ENCODE peak calls at places on chromosomes 2 and 18, in ten cellular contexts. One of them, this sample, is unnamed.

GRCh38 chr2:118169359-118170005 is 81.2 kb downstream of the INSIG2 start:
- DNase-seq in non-pigmented ciliary epithelial cell: no peak
- DNase-seq in islet precursor cell: no peak
- DNase-seq in progenitor cell of endocrine pancreas: no peak
- DNase-seq in dorsolateral prefrontal cortex: no peak
- DNase-seq in amniotic stem cell: no peak
- DNase-seq in HTR-8/SVneo: no peak
- DNase-seq in upper lobe of right lung: no peak
- DNase-seq in stimulated activated CD4-positive, alpha-beta T cell treated with anti-CD3 and anti-CD28 coated beads, Interleukin-1b, Interleukin-23, amount 100 ng/mL, for 24 hours: no peak
- DNase-seq in mesenteric fat pad: no peak
- DNase-seq in this sample: no peak

GRCh38 chr18:45830917-45831316 is 5.4 kb downstream of the SIGLEC15 start:
- DNase-seq in dorsolateral prefrontal cortex: no peak
- DNase-seq in islet precursor cell: no peak
- DNase-seq in upper lobe of right lung: no peak
- DNase-seq in mesenteric fat pad: no peak
- DNase-seq in HTR-8/SVneo: no peak
- DNase-seq in stimulated activated CD4-positive, alpha-beta T cell treated with anti-CD3 and anti-CD28 coated beads, Interleukin-1b, Interleukin-23, amount 100 ng/mL, for 24 hours: no peak
- DNase-seq in non-pigmented ciliary epithelial cell: no peak
- DNase-seq in progenitor cell of endocrine pancreas: no peak
- DNase-seq in amniotic stem cell: no peak
- DNase-seq in this sample: no peak

GRCh38 chr2:111071480-111072143 is 49.1 kb upstream of the BCL2L11 start:
- DNase-seq in dorsolateral prefrontal cortex: no peak
- DNase-seq in progenitor cell of endocrine pancreas: no peak
- DNase-seq in amniotic stem cell: peak; percentile 49
- DNase-seq in HTR-8/SVneo: peak; percentile 45
- DNase-seq in non-pigmented ciliary epithelial cell: peak; percentile 67
- DNase-seq in upper lobe of right lung: no peak
- DNase-seq in stimulated activated CD4-positive, alpha-beta T cell treated with anti-CD3 and anti-CD28 coated beads, Interleukin-1b, Interleukin-23, amount 100 ng/mL, for 24 hours: no peak
- DNase-seq in islet precursor cell: no peak
- DNase-seq in mesenteric fat pad: no peak
- DNase-seq in this sample: peak; percentile 67

GRCh38 chr18:49561127-49561376 is 805 bp upstream of the LIPG start:
- DNase-seq in non-pigmented ciliary epithelial cell: no peak
- DNase-seq in HTR-8/SVneo: no peak
- DNase-seq in dorsolateral prefrontal cortex: no peak
- DNase-seq in amniotic stem cell: no peak
- DNase-seq in upper lobe of right lung: no peak
- DNase-seq in stimulated activated CD4-positive, alpha-beta T cell treated with anti-CD3 and anti-CD28 coated beads, Interleukin-1b, Interleukin-23, amount 100 ng/mL, for 24 hours: no peak
- DNase-seq in islet precursor cell: peak; percentile 61
- DNase-seq in progenitor cell of endocrine pancreas: no peak
- DNase-seq in mesenteric fat pad: no peak
- DNase-seq in this sample: no peak

GRCh38 chr18:11042247-11042646 is 107.1 kb downstream of the PIEZO2 start:
- DNase-seq in amniotic stem cell: no peak
- DNase-seq in upper lobe of right lung: no peak
- DNase-seq in progenitor cell of endocrine pancreas: no peak
- DNase-seq in islet precursor cell: no peak
- DNase-seq in HTR-8/SVneo: no peak
- DNase-seq in stimulated activated CD4-positive, alpha-beta T cell treated with anti-CD3 and anti-CD28 coated beads, Interleukin-1b, Interleukin-23, amount 100 ng/mL, for 24 hours: no peak
- DNase-seq in mesenteric fat pad: no peak
- DNase-seq in non-pigmented ciliary epithelial cell: no peak
- DNase-seq in dorsolateral prefrontal cortex: no peak
- DNase-seq in this sample: no peak

GRCh38 chr2:3620834-3621233 is 25.9 kb downstream of the COLEC11 start:
- DNase-seq in amniotic stem cell: no peak
- DNase-seq in dorsolateral prefrontal cortex: no peak
- DNase-seq in mesenteric fat pad: no peak
- DNase-seq in upper lobe of right lung: no peak
- DNase-seq in progenitor cell of endocrine pancreas: no peak
- DNase-seq in islet precursor cell: no peak
- DNase-seq in HTR-8/SVneo: no peak
- DNase-seq in stimulated activated CD4-positive, alpha-beta T cell treated with anti-CD3 and anti-CD28 coated beads, Interleukin-1b, Interleukin-23, amount 100 ng/mL, for 24 hours: no peak
- DNase-seq in non-pigmented ciliary epithelial cell: peak; percentile 35
- DNase-seq in this sample: peak; percentile 15

GRCh38 chr2:47767880-47768609 is 14.9 kb upstream of the MSH6 start:
- DNase-seq in mesenteric fat pad: peak; percentile 93
- DNase-seq in dorsolateral prefrontal cortex: peak; percentile 54
- DNase-seq in islet precursor cell: peak; percentile 87
- DNase-seq in HTR-8/SVneo: peak; percentile 69
- DNase-seq in progenitor cell of endocrine pancreas: peak; percentile 78
- DNase-seq in amniotic stem cell: no peak
- DNase-seq in upper lobe of right lung: peak; percentile 83
- DNase-seq in stimulated activated CD4-positive, alpha-beta T cell treated with anti-CD3 and anti-CD28 coated beads, Interleukin-1b, Interleukin-23, amount 100 ng/mL, for 24 hours: peak; percentile 75
- DNase-seq in non-pigmented ciliary epithelial cell: no peak
- DNase-seq in this sample: peak; percentile 56

GRCh38 chr18:3217930-3218647 is 1.7 kb downstream of the MYOM1 start:
- DNase-seq in HTR-8/SVneo: peak; percentile 5
- DNase-seq in mesenteric fat pad: no peak
- DNase-seq in upper lobe of right lung: no peak
- DNase-seq in non-pigmented ciliary epithelial cell: no peak
- DNase-seq in dorsolateral prefrontal cortex: no peak
- DNase-seq in progenitor cell of endocrine pancreas: no peak
- DNase-seq in islet precursor cell: no peak
- DNase-seq in amniotic stem cell: no peak
- DNase-seq in stimulated activated CD4-positive, alpha-beta T cell treated with anti-CD3 and anti-CD28 coated beads, Interleukin-1b, Interleukin-23, amount 100 ng/mL, for 24 hours: no peak
- DNase-seq in this sample: peak; percentile 27

GRCh38 chr18:32548688-32549087 is 78.0 kb upstream of the GAREM1 start:
- DNase-seq in mesenteric fat pad: no peak
- DNase-seq in progenitor cell of endocrine pancreas: no peak
- DNase-seq in dorsolateral prefrontal cortex: no peak
- DNase-seq in islet precursor cell: no peak
- DNase-seq in non-pigmented ciliary epithelial cell: no peak
- DNase-seq in upper lobe of right lung: no peak
- DNase-seq in HTR-8/SVneo: no peak
- DNase-seq in amniotic stem cell: no peak
- DNase-seq in stimulated activated CD4-positive, alpha-beta T cell treated with anti-CD3 and anti-CD28 coated beads, Interleukin-1b, Interleukin-23, amount 100 ng/mL, for 24 hours: no peak
- DNase-seq in this sample: no peak

GRCh38 chr2:41722668-41723369 is 325.0 kb upstream of the PKDCC start:
- DNase-seq in HTR-8/SVneo: peak; percentile 66
- DNase-seq in amniotic stem cell: no peak
- DNase-seq in dorsolateral prefrontal cortex: no peak
- DNase-seq in stimulated activated CD4-positive, alpha-beta T cell treated with anti-CD3 and anti-CD28 coated beads, Interleukin-1b, Interleukin-23, amount 100 ng/mL, for 24 hours: no peak
- DNase-seq in non-pigmented ciliary epithelial cell: no peak
- DNase-seq in upper lobe of right lung: no peak
- DNase-seq in mesenteric fat pad: no peak
- DNase-seq in progenitor cell of endocrine pancreas: no peak
- DNase-seq in islet precursor cell: no peak
- DNase-seq in this sample: peak; percentile 94

GRCh38 chr2:194867328-194867727 is 789.7 kb upstream of the SLC39A10 start:
- DNase-seq in stimulated activated CD4-positive, alpha-beta T cell treated with anti-CD3 and anti-CD28 coated beads, Interleukin-1b, Interleukin-23, amount 100 ng/mL, for 24 hours: no peak
- DNase-seq in islet precursor cell: no peak
- DNase-seq in progenitor cell of endocrine pancreas: no peak
- DNase-seq in mesenteric fat pad: no peak
- DNase-seq in amniotic stem cell: no peak
- DNase-seq in dorsolateral prefrontal cortex: no peak
- DNase-seq in HTR-8/SVneo: peak; percentile 6
- DNase-seq in non-pigmented ciliary epithelial cell: no peak
- DNase-seq in upper lobe of right lung: no peak
- DNase-seq in this sample: peak; percentile 6

GRCh38 chr2:43412121-43412753 is 183.6 kb downstream of the THADA start:
- DNase-seq in upper lobe of right lung: no peak
- DNase-seq in progenitor cell of endocrine pancreas: no peak
- DNase-seq in stimulated activated CD4-positive, alpha-beta T cell treated with anti-CD3 and anti-CD28 coated beads, Interleukin-1b, Interleukin-23, amount 100 ng/mL, for 24 hours: no peak
- DNase-seq in amniotic stem cell: no peak
- DNase-seq in HTR-8/SVneo: no peak
- DNase-seq in mesenteric fat pad: no peak
- DNase-seq in islet precursor cell: no peak
- DNase-seq in dorsolateral prefrontal cortex: no peak
- DNase-seq in non-pigmented ciliary epithelial cell: no peak
- DNase-seq in this sample: peak; percentile 62

GRCh38 chr18:3972291-3972985 is 482.7 kb downstream of the DLGAP1 start:
- DNase-seq in amniotic stem cell: no peak
- DNase-seq in upper lobe of right lung: no peak
- DNase-seq in progenitor cell of endocrine pancreas: no peak
- DNase-seq in HTR-8/SVneo: no peak
- DNase-seq in islet precursor cell: no peak
- DNase-seq in non-pigmented ciliary epithelial cell: no peak
- DNase-seq in dorsolateral prefrontal cortex: no peak
- DNase-seq in stimulated activated CD4-positive, alpha-beta T cell treated with anti-CD3 and anti-CD28 coated beads, Interleukin-1b, Interleukin-23, amount 100 ng/mL, for 24 hours: no peak
- DNase-seq in mesenteric fat pad: no peak
- DNase-seq in this sample: no peak

GRCh38 chr2:24885221-24886113 is 34.6 kb downstream of the ADCY3 start:
- DNase-seq in progenitor cell of endocrine pancreas: no peak
- DNase-seq in amniotic stem cell: no peak
- DNase-seq in stimulated activated CD4-positive, alpha-beta T cell treated with anti-CD3 and anti-CD28 coated beads, Interleukin-1b, Interleukin-23, amount 100 ng/mL, for 24 hours: no peak
- DNase-seq in dorsolateral prefrontal cortex: no peak
- DNase-seq in upper lobe of right lung: no peak
- DNase-seq in HTR-8/SVneo: no peak
- DNase-seq in islet precursor cell: no peak
- DNase-seq in non-pigmented ciliary epithelial cell: no peak
- DNase-seq in mesenteric fat pad: peak; percentile 67
- DNase-seq in this sample: no peak

GRCh38 chr2:127066942-127067341 is 40.0 kb downstream of the BIN1 start:
- DNase-seq in islet precursor cell: no peak
- DNase-seq in dorsolateral prefrontal cortex: no peak
- DNase-seq in stimulated activated CD4-positive, alpha-beta T cell treated with anti-CD3 and anti-CD28 coated beads, Interleukin-1b, Interleukin-23, amount 100 ng/mL, for 24 hours: no peak
- DNase-seq in mesenteric fat pad: no peak
- DNase-seq in non-pigmented ciliary epithelial cell: no peak
- DNase-seq in upper lobe of right lung: no peak
- DNase-seq in amniotic stem cell: no peak
- DNase-seq in progenitor cell of endocrine pancreas: no peak
- DNase-seq in HTR-8/SVneo: no peak
- DNase-seq in this sample: peak; percentile 96

GRCh38 chr18:50559750-50560680 is at the start of gene MAPK4:
- DNase-seq in dorsolateral prefrontal cortex: peak; percentile 36
- DNase-seq in non-pigmented ciliary epithelial cell: no peak
- DNase-seq in amniotic stem cell: no peak
- DNase-seq in islet precursor cell: peak; percentile 67
- DNase-seq in progenitor cell of endocrine pancreas: peak; percentile 50
- DNase-seq in mesenteric fat pad: no peak
- DNase-seq in stimulated activated CD4-positive, alpha-beta T cell treated with anti-CD3 and anti-CD28 coated beads, Interleukin-1b, Interleukin-23, amount 100 ng/mL, for 24 hours: no peak
- DNase-seq in HTR-8/SVneo: peak; percentile 7
- DNase-seq in upper lobe of right lung: peak; percentile 78
- DNase-seq in this sample: peak; percentile 4

GRCh38 chr2:53787255-53787910 is 539 bp downstream of the ERLEC1 start:
- DNase-seq in stimulated activated CD4-positive, alpha-beta T cell treated with anti-CD3 and anti-CD28 coated beads, Interleukin-1b, Interleukin-23, amount 100 ng/mL, for 24 hours: no peak
- DNase-seq in mesenteric fat pad: no peak
- DNase-seq in HTR-8/SVneo: no peak
- DNase-seq in islet precursor cell: no peak
- DNase-seq in upper lobe of right lung: no peak
- DNase-seq in progenitor cell of endocrine pancreas: no peak
- DNase-seq in non-pigmented ciliary epithelial cell: no peak
- DNase-seq in dorsolateral prefrontal cortex: no peak
- DNase-seq in amniotic stem cell: peak; percentile 17
- DNase-seq in this sample: peak; percentile 19

GRCh38 chr18:79954791-79955190 is 3.3 kb upstream of the SLC66A2 start:
- DNase-seq in dorsolateral prefrontal cortex: no peak
- DNase-seq in amniotic stem cell: no peak
- DNase-seq in islet precursor cell: peak; percentile 48
- DNase-seq in non-pigmented ciliary epithelial cell: no peak
- DNase-seq in HTR-8/SVneo: no peak
- DNase-seq in mesenteric fat pad: peak; percentile 53
- DNase-seq in upper lobe of right lung: no peak
- DNase-seq in progenitor cell of endocrine pancreas: no peak
- DNase-seq in stimulated activated CD4-positive, alpha-beta T cell treated with anti-CD3 and anti-CD28 coated beads, Interleukin-1b, Interleukin-23, amount 100 ng/mL, for 24 hours: no peak
- DNase-seq in this sample: no peak

GRCh38 chr2:127032601-127033000 is 74.4 kb downstream of the BIN1 start:
- DNase-seq in non-pigmented ciliary epithelial cell: no peak
- DNase-seq in mesenteric fat pad: no peak
- DNase-seq in amniotic stem cell: no peak
- DNase-seq in HTR-8/SVneo: peak; percentile 23
- DNase-seq in upper lobe of right lung: no peak
- DNase-seq in progenitor cell of endocrine pancreas: no peak
- DNase-seq in stimulated activated CD4-positive, alpha-beta T cell treated with anti-CD3 and anti-CD28 coated beads, Interleukin-1b, Interleukin-23, amount 100 ng/mL, for 24 hours: no peak
- DNase-seq in dorsolateral prefrontal cortex: no peak
- DNase-seq in islet precursor cell: peak; percentile 18
- DNase-seq in this sample: no peak

GRCh38 chr2:19496646-19497045 is 138.2 kb upstream of the OSR1 start:
- DNase-seq in mesenteric fat pad: no peak
- DNase-seq in amniotic stem cell: no peak
- DNase-seq in upper lobe of right lung: no peak
- DNase-seq in non-pigmented ciliary epithelial cell: no peak
- DNase-seq in dorsolateral prefrontal cortex: no peak
- DNase-seq in islet precursor cell: no peak
- DNase-seq in stimulated activated CD4-positive, alpha-beta T cell treated with anti-CD3 and anti-CD28 coated beads, Interleukin-1b, Interleukin-23, amount 100 ng/mL, for 24 hours: no peak
- DNase-seq in progenitor cell of endocrine pancreas: no peak
- DNase-seq in HTR-8/SVneo: no peak
- DNase-seq in this sample: no peak

GRCh38 chr2:96112501-96113366 is 3.6 kb downstream of the ADRA2B start:
- DNase-seq in non-pigmented ciliary epithelial cell: no peak
- DNase-seq in amniotic stem cell: no peak
- DNase-seq in islet precursor cell: no peak
- DNase-seq in progenitor cell of endocrine pancreas: no peak
- DNase-seq in mesenteric fat pad: no peak
- DNase-seq in dorsolateral prefrontal cortex: no peak
- DNase-seq in upper lobe of right lung: peak; percentile 25
- DNase-seq in stimulated activated CD4-positive, alpha-beta T cell treated with anti-CD3 and anti-CD28 coated beads, Interleukin-1b, Interleukin-23, amount 100 ng/mL, for 24 hours: no peak
- DNase-seq in HTR-8/SVneo: no peak
- DNase-seq in this sample: no peak

GRCh38 chr18:22370414-22370813 is 47.3 kb downstream of the CTAGE1 start:
- DNase-seq in progenitor cell of endocrine pancreas: no peak
- DNase-seq in islet precursor cell: no peak
- DNase-seq in stimulated activated CD4-positive, alpha-beta T cell treated with anti-CD3 and anti-CD28 coated beads, Interleukin-1b, Interleukin-23, amount 100 ng/mL, for 24 hours: no peak
- DNase-seq in mesenteric fat pad: no peak
- DNase-seq in non-pigmented ciliary epithelial cell: no peak
- DNase-seq in HTR-8/SVneo: no peak
- DNase-seq in amniotic stem cell: no peak
- DNase-seq in dorsolateral prefrontal cortex: no peak
- DNase-seq in upper lobe of right lung: no peak
- DNase-seq in this sample: no peak

GRCh38 chr18:3494569-3494968 is 44.6 kb downstream of the TGIF1 start:
- DNase-seq in stimulated activated CD4-positive, alpha-beta T cell treated with anti-CD3 and anti-CD28 coated beads, Interleukin-1b, Interleukin-23, amount 100 ng/mL, for 24 hours: no peak
- DNase-seq in islet precursor cell: no peak
- DNase-seq in upper lobe of right lung: no peak
- DNase-seq in mesenteric fat pad: no peak
- DNase-seq in dorsolateral prefrontal cortex: no peak
- DNase-seq in non-pigmented ciliary epithelial cell: no peak
- DNase-seq in progenitor cell of endocrine pancreas: no peak
- DNase-seq in HTR-8/SVneo: no peak
- DNase-seq in amniotic stem cell: no peak
- DNase-seq in this sample: no peak

GRCh38 chr2:191302459-191303155 is 57.4 kb downstream of the MYO1B start:
- DNase-seq in mesenteric fat pad: no peak
- DNase-seq in upper lobe of right lung: no peak
- DNase-seq in amniotic stem cell: no peak
- DNase-seq in HTR-8/SVneo: no peak
- DNase-seq in dorsolateral prefrontal cortex: no peak
- DNase-seq in non-pigmented ciliary epithelial cell: no peak
- DNase-seq in stimulated activated CD4-positive, alpha-beta T cell treated with anti-CD3 and anti-CD28 coated beads, Interleukin-1b, Interleukin-23, amount 100 ng/mL, for 24 hours: no peak
- DNase-seq in islet precursor cell: no peak
- DNase-seq in progenitor cell of endocrine pancreas: no peak
- DNase-seq in this sample: no peak

GRCh38 chr18:28834889-28835288 is 658.0 kb upstream of the CDH2 start:
- DNase-seq in progenitor cell of endocrine pancreas: no peak
- DNase-seq in dorsolateral prefrontal cortex: no peak
- DNase-seq in amniotic stem cell: peak; percentile 46
- DNase-seq in upper lobe of right lung: no peak
- DNase-seq in HTR-8/SVneo: no peak
- DNase-seq in stimulated activated CD4-positive, alpha-beta T cell treated with anti-CD3 and anti-CD28 coated beads, Interleukin-1b, Interleukin-23, amount 100 ng/mL, for 24 hours: no peak
- DNase-seq in islet precursor cell: no peak
- DNase-seq in non-pigmented ciliary epithelial cell: peak; percentile 23
- DNase-seq in mesenteric fat pad: no peak
- DNase-seq in this sample: peak; percentile 77